ENCODE peak calls at places on chromosomes 4 and X, in six cellular contexts. H, Z, C, V, M and F are unnamed samples.

GRCh38 chrX:75623535-75623934 is 100.7 kb upstream of the ZDHHC15 start:
- DNase-seq in H (no peak), Z (peak), C (no peak), V (no peak), M (no peak), F (no peak)

GRCh38 chr4:156598138-156598681 is 373.4 kb downstream of the PDGFC start:
- DNase-seq in H (no peak), Z (no peak), C (no peak), V (no peak), M (no peak), F (no peak)

GRCh38 chr4:89363786-89364185 is 56.2 kb upstream of the GPRIN3 start:
- DNase-seq in H (no peak), Z (no peak), C (no peak), V (no peak), M (no peak), F (no peak)

GRCh38 chr4:146260521-146260920 is 46.2 kb downstream of the REELD1 start:
- DNase-seq in H (no peak), Z (no peak), C (no peak), V (no peak), M (no peak), F (no peak)

GRCh38 chr4:75726577-75726976 is 2.2 kb downstream of the USO1 start:
- DNase-seq in H (no peak), Z (no peak), C (no peak), V (no peak), M (no peak), F (no peak)

GRCh38 chr4:87589531-87589930 is 18.8 kb upstream of the DSPP start:
- DNase-seq in H (no peak), Z (no peak), C (no peak), V (no peak), M (peak), F (peak)

GRCh38 chrX:1492421-1493012 is 39.8 kb upstream of the ASMTL start:
- DNase-seq in H (peak), Z (no peak), C (no peak), V (no peak), M (no peak), F (no peak)

GRCh38 chr4:88674565-88674964 is 23.1 kb downstream of the NAP1L5 start:
- DNase-seq in H (no peak), Z (no peak), C (no peak), V (no peak), M (peak), F (no peak)

GRCh38 chr4:10715696-10716095 is 31.1 kb upstream of the CLNK start:
- DNase-seq in H (no peak), Z (no peak), C (no peak), V (no peak), M (no peak), F (peak)

GRCh38 chr4:95660719-95661118 is 111.9 kb upstream of the UNC5C start:
- DNase-seq in H (no peak), Z (no peak), C (no peak), V (no peak), M (no peak), F (no peak)

GRCh38 chr4:7747062-7747385 is 192.6 kb downstream of the AFAP1 start:
- DNase-seq in H (peak), Z (no peak), C (no peak), V (no peak), M (no peak), F (no peak)

GRCh38 chrX:47683171-47684145 is 24.5 kb upstream of the UXT start:
- DNase-seq in H (no peak), Z (no peak), C (no peak), V (no peak), M (no peak), F (no peak)

GRCh38 chrX:79081895-79082512 is 62.5 kb upstream of the GPR174 start:
- DNase-seq in H (no peak), Z (no peak), C (no peak), V (peak), M (peak), F (no peak)

GRCh38 chrX:41475611-41476241 is 28.6 kb downstream of the NYX start:
- DNase-seq in H (no peak), Z (peak), C (no peak), V (no peak), M (no peak), F (no peak)

GRCh38 chrX:39982927-39983326 is 114.8 kb downstream of the BCOR start:
- DNase-seq in H (no peak), Z (no peak), C (peak), V (no peak), M (no peak), F (no peak)

GRCh38 chrX:154761977-154762528 is 611 bp upstream of the DKC1 start:
- DNase-seq in H (no peak), Z (no peak), C (peak), V (no peak), M (no peak), F (no peak)

GRCh38 chr4:180827610-180828009 is 1415.6 kb upstream of the TENM3 start:
- DNase-seq in H (no peak), Z (peak), C (no peak), V (no peak), M (peak), F (no peak)

GRCh38 chr4:189981970-189982369 is 41.3 kb downstream of the FRG1 start:
- DNase-seq in H (no peak), Z (no peak), C (no peak), V (no peak), M (no peak), F (peak)

GRCh38 chrX:119488749-119489148 is 20.5 kb downstream of the SLC25A5 start:
- DNase-seq in H (no peak), Z (peak), C (peak), V (no peak), M (peak), F (no peak)

GRCh38 chrX:68982476-68982875 is 153.7 kb downstream of the EFNB1 start:
- DNase-seq in H (no peak), Z (no peak), C (no peak), V (no peak), M (no peak), F (no peak)

GRCh38 chrX:128106630-128107029 is 54.4 kb upstream of the ACTRT1 start:
- DNase-seq in H (no peak), Z (peak), C (no peak), V (peak), M (no peak), F (no peak)

GRCh38 chr4:53601251-53601764 is 10.0 kb upstream of the LNX1 start:
- DNase-seq in H (no peak), Z (peak), C (no peak), V (no peak), M (no peak), F (no peak)

GRCh38 chr4:162852642-162853041 is 314.0 kb downstream of the NAF1 start:
- DNase-seq in H (no peak), Z (peak), C (no peak), V (no peak), M (no peak), F (no peak)

GRCh38 chrX:7987160-7987992 is 60.2 kb upstream of the PNPLA4 start:
- DNase-seq in H (no peak), Z (no peak), C (no peak), V (no peak), M (peak), F (peak)

GRCh38 chr4:41213563-41214157 is 682 bp downstream of the APBB2 start:
- DNase-seq in H (peak), Z (no peak), C (no peak), V (peak), M (no peak), F (no peak)

GRCh38 chr4:8144359-8144758 is 14.3 kb downstream of the ABLIM2 start:
- DNase-seq in H (no peak), Z (peak), C (no peak), V (no peak), M (no peak), F (no peak)

GRCh38 chr4:73308286-73308685 is 49.7 kb upstream of the ANKRD17 start:
- DNase-seq in H (no peak), Z (no peak), C (no peak), V (no peak), M (peak), F (no peak)

GRCh38 chrX:53900623-53901022 is 143.7 kb downstream of the PHF8 start:
- DNase-seq in H (no peak), Z (no peak), C (no peak), V (no peak), M (no peak), F (no peak)

GRCh38 chr4:108793413-108793812 is 30.6 kb upstream of the ETNPPL start:
- DNase-seq in H (no peak), Z (no peak), C (no peak), V (no peak), M (no peak), F (no peak)

GRCh38 chr4:169151671-169152070 is 119.1 kb downstream of the SH3RF1 start:
- DNase-seq in H (no peak), Z (no peak), C (no peak), V (no peak), M (no peak), F (no peak)

GRCh38 chr4:107546637-107547036 is 173.4 kb downstream of the PAPSS1 start:
- DNase-seq in H (no peak), Z (no peak), C (no peak), V (no peak), M (no peak), F (no peak)

GRCh38 chr4:1168291-1169031 is 3.9 kb downstream of the SPON2 start:
- DNase-seq in H (no peak), Z (peak), C (no peak), V (no peak), M (no peak), F (no peak)

GRCh38 chr4:153114771-153115321 is 89.4 kb upstream of the TRIM2 start:
- DNase-seq in H (no peak), Z (no peak), C (no peak), V (no peak), M (peak), F (no peak)

GRCh38 chr4:80206541-80207171 is 9.4 kb downstream of the PRDM8 start:
- DNase-seq in H (no peak), Z (peak), C (no peak), V (no peak), M (no peak), F (no peak)

GRCh38 chr4:16914208-16914607 is 15.8 kb upstream of the LDB2 start:
- DNase-seq in H (no peak), Z (peak), C (no peak), V (no peak), M (peak), F (no peak)
- TF ChIP-seq CTCF in H (peak), Z (peak), C (no peak), V (no peak), M (peak), F (peak)

DNA sequence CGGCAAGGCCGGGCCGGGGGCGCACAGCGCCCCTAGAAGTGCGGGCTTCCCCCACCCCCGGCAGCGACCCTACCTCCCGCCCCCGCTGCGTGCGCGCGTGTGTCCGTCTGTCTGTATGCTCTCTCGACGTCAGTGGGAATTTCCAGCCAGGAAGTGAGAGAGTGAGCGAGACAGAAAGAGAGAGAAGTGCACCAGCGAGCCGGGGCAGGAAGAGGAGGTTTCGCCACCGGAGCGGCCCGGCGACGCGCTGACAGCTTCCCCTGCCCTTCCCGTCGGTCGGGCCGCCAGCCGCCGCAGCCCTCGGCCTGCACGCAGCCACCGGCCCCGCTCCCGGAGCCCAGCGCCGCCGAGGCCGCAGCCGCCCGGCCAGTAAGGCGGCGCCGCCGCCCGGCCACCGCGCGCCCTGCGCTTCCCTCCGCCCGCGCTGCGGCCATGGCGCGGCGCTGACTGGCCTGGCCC is at the start of gene NFKB1:
- DNase-seq in H (peak), Z (no peak), C (peak), V (no peak), M (peak), F (no peak)
- TF ChIP-seq CTCF in H (no peak), Z (no peak), C (no peak), V (no peak), M (no peak), F (no peak)

GRCh38 chr4:65580551-65580950 is 89.7 kb downstream of the EPHA5 start:
- DNase-seq in H (no peak), Z (no peak), C (no peak), V (no peak), M (no peak), F (no peak)
- TF ChIP-seq CTCF in H (no peak), Z (peak), C (no peak), V (no peak), M (no peak), F (no peak)

GRCh38 chrX:109536439-109537323 is at the start of gene NXT2:
- DNase-seq in H (peak), Z (peak), C (peak), V (peak), M (peak), F (peak)

GRCh38 chrX:109533631-109534030 is 3.0 kb upstream of the NXT2 start:
- DNase-seq in H (no peak), Z (no peak), C (no peak), V (no peak), M (no peak), F (no peak)

GRCh38 chrX:109535578-109535977 is 1.1 kb upstream of the NXT2 start:
- DNase-seq in H (no peak), Z (no peak), C (no peak), V (no peak), M (no peak), F (no peak)

GRCh38 chrX:109534933-109535332 is 1.7 kb upstream of the NXT2 start:
- DNase-seq in H (no peak), Z (no peak), C (no peak), V (no peak), M (no peak), F (no peak)

GRCh38 chrX:109537324-109537665 is 651 bp downstream of the NXT2 start:
- DNase-seq in H (peak), Z (no peak), C (peak), V (no peak), M (peak), F (peak)
- TF ChIP-seq CTCF in H (no peak), Z (no peak), C (no peak), V (no peak), M (no peak), F (no peak)